ENCODE peak calls at places on chromosomes 5 and 9, in four cellular contexts. S is WTC11, O is H1, B is K562. Z is an unnamed sample.

GRCh38 chr9:21615446-21615845 is 133.3 kb upstream of the IFNE start:
- DNase-seq in B (no peak), O (no peak), S (no peak), Z (no peak)

GRCh38 chr9:109315889-109316640 is 4.8 kb downstream of the EPB41L4B start:
- DNase-seq in B (no peak), O (no peak), S (no peak), Z (no peak)

GRCh38 chr5:45454114-45454513 is 242.1 kb downstream of the HCN1 start:
- DNase-seq in O (no peak), B (no peak), S (peak), Z (peak)

GRCh38 chr5:179006564-179006963 is 11.4 kb upstream of the GRM6 start:
- DNase-seq in O (no peak), S (no peak), B (no peak), Z (no peak)

GRCh38 chr9:123832176-123832575 is 97.8 kb downstream of the DENND1A start:
- DNase-seq in O (no peak), S (no peak), B (no peak), Z (no peak)

GRCh38 chr5:150562832-150563231 is 54.9 kb downstream of the NDST1 start:
- DNase-seq in O (no peak), S (peak), B (no peak), Z (no peak)

GRCh38 chr9:71962328-71962727 is 50.9 kb downstream of the C9orf85 start:
- DNase-seq in O (no peak), S (no peak), B (no peak), Z (no peak)

GRCh38 chr5:176743828-176744583 is 66.4 kb upstream of the UNC5A start:
- DNase-seq in O (no peak), B (no peak), S (no peak), Z (peak)

GRCh38 chr5:8363133-8363532 is 494.2 kb downstream of the MTRR start:
- DNase-seq in O (no peak), S (no peak), B (no peak), Z (no peak)

GRCh38 chr5:59503223-59503622 is 390.3 kb downstream of the PDE4D start:
- DNase-seq in O (no peak), B (no peak), S (no peak), Z (peak)

GRCh38 chr5:180548563-180548962 is 42.7 kb downstream of the SCGB3A1 start:
- DNase-seq in O (no peak), S (no peak), B (no peak), Z (no peak)

GRCh38 chr9:97518909-97519307 is 17.4 kb downstream of the TMOD1 start:
- DNase-seq in O (no peak), S (no peak), B (no peak), Z (no peak)

GRCh38 chr9:116490321-116490720 is 196.8 kb upstream of the TRIM32 start:
- DNase-seq in O (no peak), S (no peak), B (no peak), Z (no peak)

GRCh38 chr9:22425551-22425950 is 21.1 kb upstream of the DMRTA1 start:
- DNase-seq in B (no peak), O (no peak), S (peak), Z (no peak)

GRCh38 chr5:86983208-86983607 is 284.5 kb upstream of the RASA1 start:
- DNase-seq in B (no peak), O (no peak), S (no peak), Z (no peak)

GRCh38 chr5:172303090-172303995 is 19.8 kb upstream of the UBTD2 start:
- DNase-seq in S (no peak), B (no peak), O (no peak), Z (no peak)

GRCh38 chr9:36877239-36877638 is 156.8 kb downstream of the PAX5 start:
- DNase-seq in B (no peak), S (no peak), O (no peak), Z (no peak)

GRCh38 chr5:52356311-52356918 is 431.3 kb upstream of the ITGA1 start:
- DNase-seq in O (no peak), B (no peak), S (no peak), Z (peak)

GRCh38 chr5:132481243-132482211 is 9.0 kb downstream of the IRF1 start:
- DNase-seq in B (no peak), O (no peak), S (no peak), Z (no peak)

GRCh38 chr5:53479045-53479655 is 1.3 kb upstream of the FST start:
- DNase-seq in S (no peak), B (no peak), O (no peak), Z (peak)

GRCh38 chr5:53480474-53481353 is at the start of gene FST:
- DNase-seq in S (peak), O (no peak), B (peak), Z (peak)

GRCh38 chr5:53478411-53479044 is 1.9 kb upstream of the FST start:
- DNase-seq in O (no peak), S (peak), B (no peak), Z (peak)

GRCh38 chr5:53481354-53481886 is 991 bp downstream of the FST start:
- DNase-seq in O (no peak), S (no peak), B (no peak), Z (no peak)

DNA sequence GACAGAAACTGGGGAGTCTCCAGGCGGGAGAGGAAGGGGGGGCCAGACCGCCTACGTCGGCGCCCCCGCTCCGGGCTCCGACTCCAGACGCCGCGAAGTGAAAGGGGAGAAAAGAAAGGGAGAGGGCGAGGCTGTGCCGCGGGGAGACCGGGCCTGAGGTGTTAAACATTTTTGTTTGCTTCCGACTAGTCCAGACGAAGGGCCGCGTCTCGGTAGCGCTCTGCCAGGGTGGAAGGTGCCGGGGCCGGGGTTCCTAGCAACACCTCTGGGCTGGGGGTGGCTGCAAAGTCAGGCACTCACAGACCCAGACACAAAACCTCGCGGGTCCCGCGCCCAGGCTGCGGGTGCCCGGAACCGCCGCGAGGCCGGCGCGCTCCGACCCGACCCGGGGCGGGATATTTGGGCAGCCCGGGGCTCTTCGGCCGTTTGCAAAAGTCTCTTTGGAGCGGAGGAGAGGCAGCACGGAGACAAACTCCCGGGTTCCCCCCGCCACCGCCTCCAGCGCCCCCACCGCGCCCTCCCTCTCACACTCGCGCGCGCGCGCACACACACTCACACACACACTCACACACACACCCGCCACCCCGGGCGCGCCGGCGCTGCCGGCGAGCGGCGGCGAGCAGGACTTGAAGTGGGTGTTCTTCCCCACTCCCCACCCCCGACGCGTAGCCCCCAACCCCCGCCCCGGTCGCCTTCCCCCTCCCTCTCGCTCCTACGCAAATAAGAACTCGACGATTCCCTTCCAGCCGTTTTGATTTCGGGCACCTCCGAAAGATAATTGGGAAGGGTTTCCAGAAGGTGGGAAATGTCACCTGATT is 564 bp upstream of the FST start:
- DNase-seq in S (peak), B (peak), O (no peak), Z (peak)
- TF ChIP-seq TEAD4 in S (no peak), B (no peak), O (no peak), Z (peak)

GRCh38 chr9:87581513-87581912 is 83.8 kb downstream of the DAPK1 start:
- DNase-seq in B (peak), S (no peak), O (no peak), Z (no peak)
- TF ChIP-seq TEAD4 in B (peak), S (no peak), O (no peak), Z (no peak)

GRCh38 chr5:26024774-26025173 is 1013.6 kb downstream of the CDH9 start:
- DNase-seq in B (no peak), S (peak), O (peak), Z (peak)

GRCh38 chr5:26023361-26023760 is 1015.0 kb downstream of the CDH9 start:
- DNase-seq in B (no peak), O (no peak), S (no peak), Z (no peak)
- TF ChIP-seq TEAD4 in B (no peak), O (no peak), S (no peak), Z (no peak)

GRCh38 chr5:137714494-137714893 is 21.4 kb downstream of the KLHL3 start:
- DNase-seq in O (no peak), S (no peak), B (no peak), Z (no peak)

GRCh38 chr5:137718611-137719010 is 17.3 kb downstream of the KLHL3 start:
- DNase-seq in O (no peak), B (no peak), S (no peak), Z (no peak)

GRCh38 chr5:137712268-137712667 is 23.6 kb downstream of the KLHL3 start:
- DNase-seq in S (no peak), O (no peak), B (no peak), Z (no peak)

GRCh38 chr5:137710086-137710485 is 25.8 kb downstream of the KLHL3 start:
- DNase-seq in O (no peak), S (no peak), B (no peak), Z (no peak)

GRCh38 chr5:137714931-137715330 is 21.0 kb downstream of the KLHL3 start:
- DNase-seq in B (no peak), S (no peak), O (no peak), Z (no peak)
- TF ChIP-seq TEAD4 in B (no peak), S (no peak), O (no peak), Z (no peak)

DNA sequence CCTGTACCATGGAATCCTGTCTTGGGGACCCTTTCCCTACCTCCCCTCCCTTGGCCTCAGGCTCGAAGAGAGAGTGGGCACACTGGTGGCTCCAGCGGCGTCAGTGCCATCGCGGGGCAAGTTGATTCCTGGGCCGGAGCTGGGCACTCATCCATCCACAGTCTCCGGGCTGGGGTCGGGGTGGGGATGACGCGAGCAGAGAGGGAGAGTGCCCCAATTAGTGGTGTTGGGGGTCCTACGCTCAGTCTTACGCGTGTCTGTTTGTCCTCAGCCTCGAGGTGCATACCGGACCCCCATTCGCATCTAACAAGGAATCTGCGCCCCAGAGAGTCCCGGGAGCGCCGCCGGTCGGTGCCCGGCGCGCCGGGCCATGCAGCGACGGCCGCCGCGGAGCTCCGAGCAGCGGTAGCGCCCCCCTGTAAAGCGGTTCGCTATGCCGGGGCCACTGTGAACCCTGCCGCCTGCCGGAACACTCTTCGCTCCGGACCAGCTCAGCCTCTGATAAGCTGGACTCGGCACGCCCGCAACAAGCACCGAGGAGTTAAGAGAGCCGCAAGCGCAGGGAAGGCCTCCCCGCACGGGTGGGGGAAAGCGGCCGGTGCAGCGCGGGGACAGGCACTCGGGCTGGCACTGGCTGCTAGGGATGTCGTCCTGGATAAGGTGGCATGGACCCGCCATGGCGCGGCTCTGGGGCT is 724 bp downstream of the NTRK2 start:
- DNase-seq in B (no peak), O (no peak), S (peak), Z (peak)
- TF ChIP-seq TEAD4 in B (no peak), O (no peak), S (no peak), Z (no peak)

DNA sequence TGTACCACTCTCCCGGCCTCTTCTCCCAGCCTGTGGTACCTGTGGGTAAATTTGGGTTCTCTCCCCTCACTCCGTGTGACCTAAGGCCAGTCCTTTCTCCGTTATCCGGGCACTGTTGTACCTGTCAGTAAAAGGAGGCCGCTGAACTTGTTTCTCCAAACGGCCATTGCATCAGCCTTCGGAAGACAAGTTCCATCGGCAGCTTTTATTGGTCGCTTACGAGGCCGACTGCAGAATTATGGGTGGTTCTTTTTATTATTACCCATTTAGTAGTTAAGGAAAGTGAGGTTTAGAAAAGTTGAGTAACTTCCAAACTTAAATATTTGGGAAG is 558 bp downstream of the GRPEL2 start:
- DNase-seq in B (no peak), S (no peak), O (no peak), Z (no peak)
- TF ChIP-seq TEAD4 in B (no peak), S (no peak), O (no peak), Z (no peak)

DNA sequence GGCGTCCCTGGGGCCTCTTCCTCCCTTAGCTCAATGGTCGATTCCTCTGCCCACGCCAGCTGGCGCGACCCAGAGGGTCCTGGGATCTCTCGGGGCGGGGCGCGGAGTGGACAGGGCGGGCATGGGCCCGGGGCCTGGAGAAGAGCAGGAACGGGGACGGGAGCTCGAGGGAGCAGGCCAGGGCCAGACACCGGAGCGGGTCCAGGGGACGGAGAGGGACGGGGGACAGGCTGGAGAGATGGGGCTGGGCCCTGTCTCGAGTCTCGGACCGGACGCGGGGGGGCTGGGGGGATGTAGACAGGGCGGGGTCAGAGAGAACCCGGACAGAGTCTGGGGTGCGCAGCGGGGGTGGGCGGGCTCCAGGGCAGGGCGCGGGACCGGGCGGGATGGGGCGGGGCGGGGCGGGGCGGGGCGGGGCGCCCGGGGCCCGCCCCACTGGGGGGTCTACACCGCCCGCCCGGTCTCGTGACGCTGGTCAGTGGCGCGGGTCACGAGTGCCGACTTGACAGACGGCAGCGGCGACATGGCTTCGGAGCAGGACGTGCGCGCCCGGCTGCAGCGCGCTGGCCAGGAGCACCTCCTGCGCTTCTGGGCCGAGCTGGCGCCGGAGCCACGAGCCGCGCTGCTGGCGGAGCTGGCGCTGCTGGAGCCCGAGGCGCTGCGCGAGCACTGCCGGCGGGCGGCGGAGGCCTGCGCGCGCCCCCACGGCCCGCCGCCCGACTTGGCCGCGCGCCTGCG is at the start of gene UAP1L1:
- DNase-seq in O (no peak), S (peak), B (peak), Z (peak)
- TF ChIP-seq TEAD4 in O (no peak), S (no peak), B (no peak), Z (no peak)

GRCh38 chr9:503881-504852 is 289.5 kb downstream of the DOCK8 start:
- DNase-seq in O (peak), B (peak), S (peak), Z (peak)

GRCh38 chr9:504921-505821 is 290.5 kb downstream of the DOCK8 start:
- DNase-seq in O (no peak), S (peak), B (peak), Z (peak)

GRCh38 chr9:503331-503730 is 288.7 kb downstream of the DOCK8 start:
- DNase-seq in S (no peak), O (no peak), B (no peak), Z (no peak)
- TF ChIP-seq TEAD4 in S (no peak), O (no peak), B (no peak), Z (no peak)

DNA sequence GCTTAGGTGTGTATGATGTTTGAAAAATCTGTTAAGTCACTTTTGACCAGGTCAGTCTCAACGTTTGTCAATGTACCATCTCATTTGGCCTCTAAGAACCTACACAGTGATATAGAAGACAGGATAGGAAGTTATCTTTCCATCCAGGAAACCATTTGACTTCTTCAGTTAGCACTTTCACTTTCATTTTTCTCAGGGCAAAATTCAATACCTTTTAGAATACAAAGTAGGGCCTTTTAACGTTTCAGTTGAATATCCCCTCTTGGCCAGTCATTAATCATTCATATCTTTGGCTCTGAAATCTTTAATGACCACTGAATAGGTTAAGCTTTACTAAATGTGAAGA is 101.0 kb upstream of the GNAQ start:
- DNase-seq in S (no peak), O (no peak), B (no peak), Z (no peak)
- TF ChIP-seq TEAD4 in S (no peak), O (no peak), B (no peak), Z (no peak)